ENCODE peak calls at places on chromosomes 13 and 19, in four cellular contexts. W, A, E and B are unnamed samples.

GRCh38 chr19:4064073-4064550 is 2.6 kb downstream of the ZBTB7A start:
- DNase-seq in W (no peak), A (no peak), E (no peak), B (peak)

GRCh38 chr13:99947666-99948065 is 23.9 kb downstream of the ZIC5 start:
- DNase-seq in W (no peak), A (no peak), E (no peak), B (no peak)

GRCh38 chr13:53775807-53776206 is 747.2 kb downstream of the OLFM4 start:
- DNase-seq in W (no peak), E (no peak), A (no peak), B (no peak)

GRCh38 chr19:29531458-29532025 is 5.7 kb downstream of the VSTM2B start:
- DNase-seq in A (no peak), W (no peak), E (no peak), B (no peak)

GRCh38 chr19:18807861-18808331 is 16.8 kb upstream of the COMP start:
- DNase-seq in W (no peak), A (no peak), E (no peak), B (no peak)

GRCh38 chr19:31783592-31783991 is 434.4 kb upstream of the TSHZ3 start:
- DNase-seq in E (no peak), W (no peak), A (no peak), B (no peak)

GRCh38 chr13:75986818-75987217 is 350.7 kb downstream of the LMO7 start:
- DNase-seq in W (no peak), E (no peak), A (peak), B (no peak)

GRCh38 chr19:29715695-29716581 is 877 bp upstream of the C19orf12 start:
- DNase-seq in A (peak), E (no peak), W (no peak), B (peak)

GRCh38 chr19:52638601-52639000 is 446 bp upstream of the ZNF83 start:
- DNase-seq in E (no peak), A (no peak), W (no peak), B (no peak)

GRCh38 chr13:27792393-27793218 is at the start of gene GSX1:
- DNase-seq in E (no peak), A (peak), W (no peak), B (peak)

GRCh38 chr13:37984357-37984756 is 114.8 kb upstream of the TRPC4 start:
- DNase-seq in W (no peak), A (no peak), E (no peak), B (no peak)

GRCh38 chr13:44298314-44298713 is 75.3 kb upstream of the SERP2 start:
- DNase-seq in E (no peak), W (no peak), A (no peak), B (no peak)

GRCh38 chr13:67095621-67096020 is 134.5 kb downstream of the PCDH9 start:
- DNase-seq in W (no peak), E (no peak), A (no peak), B (no peak)